ENCODE peak calls at places on chromosome 21, in nine cellular contexts. Z, P, N, F, L, C, J, H and T are unnamed samples.

GRCh38 chr21:16137106-16137505 is 407.3 kb downstream of the USP25 start:
- DNase-seq in L (no peak), J (no peak), N (no peak), F (no peak), Z (no peak), C (no peak), H (no peak), P (no peak), T (no peak)

GRCh38 chr21:18985584-18985983 is 582.0 kb upstream of the TMPRSS15 start:
- DNase-seq in J (no peak), L (no peak), F (no peak), C (no peak), P (no peak), H (no peak), N (no peak), Z (no peak), T (no peak)

GRCh38 chr21:34670220-34670961 is 1.6 kb downstream of the CLIC6 start:
- DNase-seq in L (no peak), F (peak), P (peak), J (no peak), Z (peak), N (no peak), H (no peak), C (no peak), T (no peak)

GRCh38 chr21:41133896-41134522 is 34.0 kb upstream of the BACE2 start:
- DNase-seq in C (no peak), N (no peak), L (peak), P (no peak), H (peak), J (no peak), F (no peak), Z (peak), T (no peak)

GRCh38 chr21:28239345-28239744 is 753.3 kb downstream of the LTN1 start:
- DNase-seq in N (no peak), H (no peak), C (no peak), F (no peak), Z (no peak), P (no peak), L (no peak), J (no peak), T (no peak)

GRCh38 chr21:39575778-39576177 is 37.0 kb upstream of the B3GALT5 start:
- DNase-seq in L (no peak), H (no peak), J (no peak), P (no peak), C (no peak), Z (no peak), F (no peak), N (no peak), T (no peak)

GRCh38 chr21:46483300-46484295 is 24.9 kb downstream of the DIP2A start:
- DNase-seq in Z (peak), F (no peak), P (no peak), J (no peak), N (no peak), L (no peak), C (no peak), H (peak), T (no peak)

GRCh38 chr21:42769820-42770716 is 109.3 kb downstream of the WDR4 start:
- DNase-seq in H (no peak), P (no peak), Z (no peak), F (no peak), J (no peak), L (no peak), N (no peak), C (no peak), T (no peak)

GRCh38 chr21:35256468-35256988 is 207.4 kb upstream of the RUNX1 start:
- DNase-seq in N (no peak), H (peak), P (peak), Z (peak), L (peak), J (no peak), F (no peak), C (peak), T (no peak)